ENCODE peak calls at places on chromosomes 16 and 17, in four cellular contexts. H is A549, Z is H1, V is K562. I is an unnamed sample.

GRCh38 chr17:79124513-79125209 is 50.0 kb downstream of the ENGASE start:
- DNase-seq in H (no peak), Z (no peak), V (no peak), I (no peak)

GRCh38 chr17:79398441-79398840 is 212.4 kb downstream of the RBFOX3 start:
- DNase-seq in H (no peak), Z (no peak), V (no peak), I (no peak)

GRCh38 chr17:30095507-30096244 is 20.9 kb upstream of the NSRP1 start:
- DNase-seq in H (peak; percentile 79), Z (no peak), V (peak; percentile 17), I (peak; percentile 76)

GRCh38 chr17:2227025-2227699 is 76.4 kb downstream of the SMG6 start:
- DNase-seq in H (no peak), Z (no peak), V (no peak), I (no peak)

GRCh38 chr16:12293017-12293618 is 316.6 kb downstream of the SNX29 start:
- DNase-seq in H (no peak), Z (no peak), V (peak; percentile 29), I (peak; percentile 13)

GRCh38 chr17:61543786-61544415 is 47.1 kb downstream of the NACA2 start:
- DNase-seq in H (no peak), Z (no peak), V (no peak), I (no peak)

GRCh38 chr16:27762441-27762840 is 212.5 kb downstream of the KATNIP start:
- DNase-seq in H (no peak), Z (no peak), V (no peak), I (no peak)

GRCh38 chr16:10921536-10922327 is 20.5 kb downstream of the DEXI start:
- DNase-seq in H (no peak), Z (no peak), V (no peak), I (no peak)

GRCh38 chr16:84941916-84942315 is 69.4 kb downstream of the ZDHHC7 start:
- DNase-seq in H (no peak), Z (no peak), V (no peak), I (no peak)

GRCh38 chr17:65387322-65387721 is 174.1 kb downstream of the AXIN2 start:
- DNase-seq in H (no peak), Z (no peak), V (no peak), I (no peak)

GRCh38 chr17:18280766-18281165 is 20.3 kb downstream of the MIEF2 start:
- DNase-seq in H (no peak), Z (no peak), V (no peak), I (no peak)

GRCh38 chr16:28261916-28262315 is 30.4 kb upstream of the SBK1 start:
- DNase-seq in H (no peak), Z (no peak), V (no peak), I (no peak)

GRCh38 chr16:46970089-46970488 is 3.4 kb downstream of the DNAJA2 start:
- DNase-seq in H (no peak), Z (no peak), V (no peak), I (no peak)

GRCh38 chr17:79020631-79021301 is 3.2 kb upstream of the C1QTNF1 start:
- DNase-seq in H (no peak), Z (no peak), V (no peak), I (no peak)

GRCh38 chr17:44967026-44967906 is 837 bp downstream of the C1QL1 start:
- DNase-seq in H (no peak), Z (no peak), V (peak; percentile 63), I (no peak)

GRCh38 chr17:44969144-44969780 is 1.2 kb upstream of the C1QL1 start:
- DNase-seq in H (no peak), Z (no peak), V (no peak), I (no peak)

GRCh38 chr17:44967907-44968224 is 237 bp downstream of the C1QL1 start:
- DNase-seq in H (no peak), Z (no peak), V (no peak), I (no peak)

GRCh38 chr17:44970136-44970737 is 2.1 kb upstream of the C1QL1 start:
- DNase-seq in H (no peak), Z (no peak), V (no peak), I (no peak)

GRCh38 chr17:44968225-44969143 is at the start of gene C1QL1:
- DNase-seq in H (peak; percentile 90), Z (peak; percentile 68), V (peak; percentile 99), I (peak; percentile 89)
- TF ChIP-seq JUN in H (no peak), Z (no peak), V (no peak), I (no peak)

DNA sequence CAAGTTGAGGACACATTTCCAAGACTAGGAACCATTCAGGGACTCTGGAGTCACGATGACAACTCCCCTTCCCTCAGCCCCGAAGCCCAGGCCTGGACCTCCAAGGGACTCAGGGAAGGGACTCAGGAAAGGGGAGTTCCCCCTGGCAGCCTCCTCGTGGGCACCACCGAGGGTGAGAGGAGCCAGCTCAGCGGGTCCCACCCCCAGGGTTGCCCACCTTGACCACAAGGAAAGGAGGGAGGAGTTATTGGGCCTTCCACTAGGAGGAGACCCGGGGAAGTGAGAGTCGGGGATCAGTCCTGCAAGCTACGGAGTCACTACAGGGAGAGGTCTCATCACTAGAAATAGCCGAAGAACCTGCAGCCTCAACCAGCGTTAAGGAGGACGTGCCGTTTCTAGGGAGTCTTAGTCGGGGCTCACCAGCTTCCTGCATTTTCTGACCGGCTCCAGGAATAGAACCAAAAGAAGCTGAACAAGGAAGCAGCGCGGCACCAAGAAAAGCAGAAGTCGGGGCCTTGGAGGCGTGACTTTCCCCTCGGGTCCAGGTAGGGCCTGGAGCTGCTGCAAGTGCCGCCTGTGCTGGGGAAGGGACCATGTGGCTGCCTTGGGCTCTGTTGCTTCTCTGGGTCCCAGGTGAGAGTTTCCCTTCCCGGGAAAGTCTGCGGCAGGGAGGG is at the start of gene CD300A:
- DNase-seq in H (no peak), Z (no peak), V (no peak), I (no peak)
- H3K4me1 ChIP-seq in H (no peaks in the 10 kb centered on the region), Z (peaks cover 3% of the 10 kb centered on the region), V (peaks cover 25% of the 10 kb centered on the region), I (no peaks in the 10 kb centered on the region)

DNA sequence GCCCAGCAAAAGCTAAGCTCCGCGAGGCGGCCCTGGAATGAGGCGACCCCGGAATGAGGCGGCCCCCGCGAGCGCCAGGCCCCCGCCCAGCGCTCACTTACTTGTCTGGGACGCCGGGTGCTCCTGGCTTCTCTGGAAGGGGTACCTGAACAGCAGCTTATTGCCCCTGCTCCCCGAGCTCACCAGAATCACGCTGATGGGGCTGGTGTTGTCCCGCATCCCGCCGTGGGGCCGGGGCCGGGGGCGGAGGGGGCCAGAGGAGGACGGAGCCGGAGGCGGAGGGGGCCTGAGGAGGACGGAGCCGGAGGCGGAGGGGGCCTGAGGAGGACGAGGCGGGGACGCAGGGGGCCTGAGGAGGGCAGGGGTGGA is 440 bp downstream of the NPRL3 start:
- DNase-seq in H (no peak), Z (no peak), V (peak; percentile 76), I (peak; percentile 18)
- TF ChIP-seq JUN in H (no peak), Z (no peak), V (no peak), I (no peak)

GRCh38 chr17:59355030-59355694 is 23.7 kb downstream of the YPEL2 start:
- DNase-seq in H (no peak), Z (no peak), V (no peak), I (no peak)
- H3K4me1 ChIP-seq in H (no peaks in the 10 kb centered on the region), Z (no peaks in the 10 kb centered on the region), V (no peaks in the 10 kb centered on the region), I (peaks cover 5% of the 10 kb centered on the region)

DNA sequence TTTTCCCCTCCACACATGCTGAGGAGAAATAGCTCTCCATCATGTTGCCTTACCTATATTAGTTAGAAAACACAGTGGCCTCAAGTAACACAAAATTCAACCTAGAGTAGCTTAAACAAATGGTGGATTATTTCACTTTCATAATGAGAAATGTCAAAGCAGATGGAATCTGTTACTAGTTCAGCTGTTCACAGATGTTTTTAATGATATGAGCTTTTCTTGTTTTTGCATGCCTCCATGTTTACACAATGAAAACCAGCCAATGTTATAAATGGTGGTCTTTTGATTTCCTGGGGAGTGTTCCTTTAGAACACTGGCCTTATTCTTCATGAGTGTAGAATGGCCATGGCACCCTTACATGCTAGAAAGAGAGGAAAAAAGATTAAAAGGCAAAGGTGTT is 968.4 kb upstream of the GOT2 start:
- DNase-seq in H (no peak), Z (no peak), V (no peak), I (no peak)
- TF ChIP-seq JUN in H (no peak), Z (no peak), V (no peak), I (no peak)

DNA sequence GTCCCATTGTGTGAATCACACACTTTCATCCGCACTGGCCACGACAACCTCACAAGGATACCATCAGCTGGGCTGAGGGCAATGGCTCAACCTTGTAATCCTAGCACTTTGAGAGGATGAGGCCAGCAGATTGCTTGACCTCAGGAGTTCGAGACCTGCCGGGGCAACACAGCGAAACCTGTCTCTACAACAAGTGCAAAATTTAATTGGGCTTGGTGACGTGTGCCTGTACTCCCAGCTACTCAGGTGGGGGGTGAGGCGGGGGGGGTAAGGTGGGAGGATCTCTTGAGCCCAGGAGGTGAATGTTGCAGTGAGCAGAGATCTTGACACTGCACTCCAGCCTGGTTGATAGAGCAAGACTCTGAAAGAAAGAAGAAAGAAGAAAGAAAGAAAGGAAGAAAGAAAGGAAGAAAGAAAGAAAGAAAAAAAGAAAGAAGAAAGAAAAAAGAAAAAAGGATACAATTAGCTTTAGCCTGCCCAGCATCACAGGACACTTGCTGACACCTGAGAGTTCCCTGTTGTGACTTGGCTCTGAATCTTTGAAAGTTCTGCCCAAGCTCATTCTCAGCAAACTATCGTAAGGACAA is 5.2 kb upstream of the MT1E start:
- DNase-seq in H (no peak), Z (no peak), V (no peak), I (no peak)
- H3K4me1 ChIP-seq in H (peaks cover 1% of the 10 kb centered on the region), Z (peaks cover 13% of the 10 kb centered on the region), V (peaks cover 10% of the 10 kb centered on the region), I (peaks cover 29% of the 10 kb centered on the region)

GRCh38 chr17:56172517-56172982 is 19.3 kb downstream of the ANKFN1 start:
- DNase-seq in H (no peak), Z (no peak), V (no peak), I (no peak)
- TF ChIP-seq JUN in H (no peak), Z (no peak), V (no peak), I (no peak)

DNA sequence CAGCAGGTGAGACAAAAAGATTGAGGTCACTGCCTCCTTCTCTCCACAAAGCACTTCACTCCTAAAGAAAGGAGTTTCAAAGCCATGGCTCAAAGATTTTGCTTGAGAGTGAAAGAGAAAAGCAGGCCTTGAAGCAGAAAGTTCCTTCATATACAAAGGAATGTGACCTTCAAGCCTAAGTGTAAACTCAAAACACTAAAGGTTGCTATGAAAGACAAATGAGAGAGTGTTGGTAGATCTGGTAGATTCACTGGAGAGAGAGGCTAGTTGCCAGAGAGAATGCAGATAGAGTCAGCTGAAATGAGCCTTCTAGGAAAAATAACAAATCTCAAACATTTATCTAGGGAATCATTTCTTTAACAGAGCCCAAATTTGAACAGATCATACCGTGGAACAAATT is 305.2 kb downstream of the CDH8 start:
- DNase-seq in H (no peak), Z (peak; percentile 9), V (no peak), I (no peak)
- H3K4me1 ChIP-seq in H (no peaks in the 10 kb centered on the region), Z (no peaks in the 10 kb centered on the region), V (no peaks in the 10 kb centered on the region), I (no peaks in the 10 kb centered on the region)

DNA sequence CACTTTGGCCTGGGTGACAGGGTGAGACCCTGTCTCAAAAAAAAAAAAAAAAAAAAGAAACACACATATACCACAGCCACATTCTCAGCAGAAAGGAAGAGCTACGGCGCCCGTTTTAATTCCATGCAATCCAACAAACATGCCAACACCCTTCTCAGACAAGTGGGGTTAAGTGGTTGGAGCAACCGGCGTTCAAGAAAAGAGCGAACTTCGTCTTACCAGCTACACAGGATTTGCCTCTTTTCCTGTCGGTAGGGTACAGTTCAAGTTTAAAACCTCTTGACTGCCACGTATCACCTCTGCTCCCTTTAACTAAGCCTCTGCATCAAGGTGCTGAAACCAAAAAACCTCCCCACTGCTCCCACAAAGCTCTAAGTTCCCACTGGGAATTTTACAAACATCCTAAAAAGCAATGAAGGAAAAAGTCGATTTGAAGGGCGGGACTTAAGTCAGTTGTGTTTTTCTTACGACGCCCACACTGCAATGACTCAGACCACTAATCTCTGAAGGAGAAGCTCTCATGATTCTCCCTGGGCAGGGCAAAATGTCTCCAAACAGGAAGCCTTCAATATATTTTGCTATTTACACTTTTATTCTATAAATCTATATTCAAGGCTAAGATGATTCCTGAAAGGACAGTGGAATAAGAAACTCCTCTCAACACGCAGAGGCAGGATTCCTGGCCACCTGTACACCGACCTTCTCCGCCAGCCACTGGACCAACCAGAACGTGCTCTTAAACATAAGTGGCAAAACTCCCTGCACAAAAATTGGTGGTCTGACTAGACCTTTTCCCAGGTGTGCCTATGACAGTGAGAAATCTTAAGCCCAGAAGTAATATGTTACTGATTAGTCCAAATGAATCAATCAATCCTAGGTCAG is 18.8 kb downstream of the SRP68 start:
- DNase-seq in H (peak; percentile 45), Z (no peak), V (no peak), I (peak; percentile 79)
- TF ChIP-seq JUN in H (no peak), Z (no peak), V (no peak), I (peak; percentile 17)

I was measured in endothelial cell of umbilical vein.